ENCODE peak calls at places on chromosomes 13 and 19, in four cellular contexts. G is thoracic aorta, X is endodermal cell, T is BJ. B is an unnamed sample.

GRCh38 chr19:22620912-22621311 is 13.2 kb upstream of the ZNF492 start:
- DNase-seq in G (no peak), X (no peak), T (no peak), B (no peak)

GRCh38 chr13:112574476-112575294 is 13.3 kb downstream of the TUBGCP3 start:
- DNase-seq in G (no peak), X (no peak), T (no peak), B (no peak)

GRCh38 chr19:56983148-56983547 is 136.6 kb upstream of the USP29 start:
- DNase-seq in G (no peak), X (no peak), T (no peak), B (no peak)

GRCh38 chr13:71460179-71460578 is 406.8 kb downstream of the DACH1 start:
- DNase-seq in G (no peak), X (no peak), T (no peak), B (no peak)

GRCh38 chr13:73833331-73834070 is 300.7 kb downstream of the KLF12 start:
- DNase-seq in G (no peak), X (no peak), T (no peak), B (no peak)

GRCh38 chr13:30191491-30192100 is 115.8 kb downstream of the KATNAL1 start:
- DNase-seq in G (no peak), X (no peak), T (no peak), B (no peak)

GRCh38 chr13:33375421-33375820 is 89.9 kb upstream of the STARD13 start:
- DNase-seq in G (no peak), X (no peak), T (no peak), B (no peak)

GRCh38 chr19:12155324-12155723 is 1.2 kb downstream of the ZNF625 start:
- DNase-seq in G (no peak), X (no peak), T (no peak), B (no peak)

GRCh38 chr13:27997904-27998522 is 9.5 kb upstream of the URAD start:
- DNase-seq in G (no peak), X (peak), T (no peak), B (no peak)

GRCh38 chr13:95112883-95113282 is 188.4 kb downstream of the ABCC4 start:
- DNase-seq in G (no peak), X (no peak), T (no peak), B (no peak)

GRCh38 chr19:55545913-55546495 is 661 bp upstream of the SBK3 start:
- DNase-seq in G (no peak), X (no peak), T (no peak), B (no peak)

GRCh38 chr13:80083516-80084085 is 257.3 kb downstream of the SPRY2 start:
- DNase-seq in G (no peak), X (no peak), T (no peak), B (no peak)

GRCh38 chr13:110801044-110801443 is 87.5 kb downstream of the ING1 start:
- DNase-seq in G (no peak), X (peak), T (no peak), B (no peak)

GRCh38 chr13:104011505-104012270 is 945.5 kb upstream of the SLC10A2 start:
- DNase-seq in G (no peak), X (peak), T (no peak), B (no peak)

GRCh38 chr19:6164906-6165531 is 29.6 kb downstream of the ACSBG2 start:
- DNase-seq in G (no peak), X (no peak), T (no peak), B (no peak)

GRCh38 chr19:860481-861098 is 1.1 kb downstream of the CFD start:
- DNase-seq in G (no peak), X (peak), T (no peak), B (no peak)

GRCh38 chr19:50416815-50417137 is 2.0 kb upstream of the SPIB start:
- DNase-seq in G (no peak), X (no peak), T (no peak), B (no peak)

GRCh38 chr19:50418186-50419021 is at the start of gene SPIB:
- DNase-seq in G (no peak), X (no peak), T (no peak), B (no peak)

GRCh38 chr19:50417138-50417849 is 1.4 kb upstream of the SPIB start:
- DNase-seq in G (no peak), X (no peak), T (no peak), B (no peak)

GRCh38 chr19:50419022-50419579 is 363 bp downstream of the SPIB start:
- DNase-seq in G (no peak), X (no peak), T (no peak), B (no peak)

GRCh38 chr19:50417850-50418185 is 920 bp upstream of the SPIB start:
- DNase-seq in G (no peak), X (no peak), T (no peak), B (no peak)
- H3K4me3 ChIP-seq in G (no peak), X (no peak), T (no peak), B (no peak)

DNA sequence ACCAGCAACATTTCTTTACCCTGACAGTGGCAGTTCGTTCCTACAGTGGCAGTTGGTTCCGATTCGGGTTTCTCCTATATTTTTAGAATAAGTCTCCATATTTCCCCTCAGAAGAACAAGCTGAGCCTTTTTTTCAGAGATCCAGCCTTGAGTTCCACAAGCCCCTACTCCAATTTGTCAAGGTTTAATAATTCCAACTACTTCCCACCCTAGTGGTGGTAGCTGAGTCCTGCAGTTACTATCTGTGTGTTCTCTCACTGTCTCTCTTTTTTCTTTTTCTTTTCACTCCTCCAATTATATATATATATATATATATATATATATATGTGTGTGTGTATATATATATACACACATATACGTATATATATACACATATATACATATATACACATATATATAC is 1347.3 kb downstream of the PCDH9 start:
- DNase-seq in G (no peak), X (peak), T (no peak), B (no peak)
- TF ChIP-seq CTCF in G (peak), X (peak), T (no peak), B (no peak)

DNA sequence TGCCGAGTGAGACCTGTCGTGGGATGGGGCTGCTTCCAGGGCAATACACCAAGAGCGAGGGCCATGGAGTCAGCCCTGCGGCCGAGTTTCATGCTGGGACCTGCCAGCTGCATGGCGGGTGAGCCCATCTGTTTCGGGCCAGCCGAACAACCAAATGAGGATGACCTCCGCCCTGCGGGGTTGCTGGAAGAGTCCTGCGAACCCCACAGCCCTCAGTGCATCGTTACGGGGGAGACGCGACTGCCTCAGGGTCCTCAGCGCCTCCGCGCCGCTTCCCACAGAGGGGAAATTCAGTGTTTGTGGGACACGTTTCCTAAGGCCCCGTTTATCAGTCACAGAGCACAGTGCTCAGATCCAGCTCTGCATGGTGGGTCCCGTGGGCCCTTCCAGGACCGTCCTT is 22.0 kb downstream of the SLC15A1 start:
- DNase-seq in G (no peak), X (no peak), T (no peak), B (no peak)
- H3K4me3 ChIP-seq in G (no peak), X (no peak), T (no peak), B (no peak)

GRCh38 chr19:16795731-16796130 is 33.5 kb upstream of the SIN3B start:
- DNase-seq in G (no peak), X (no peak), T (no peak), B (no peak)
- TF ChIP-seq CTCF in G (no peak), X (no peak), T (no peak), B (no peak)

GRCh38 chr19:31346660-31347059 is 2.6 kb downstream of the TSHZ3 start:
- DNase-seq in G (no peak), X (no peak), T (no peak), B (no peak)
- H3K4me3 ChIP-seq in G (no peak), X (no peak), T (no peak), B (no peak)

GRCh38 chr19:40585241-40585640 is 8.6 kb downstream of the SHKBP1 start:
- DNase-seq in G (no peak), X (no peak), T (no peak), B (no peak)

GRCh38 chr19:40585677-40586422 is 9.2 kb downstream of the SHKBP1 start:
- DNase-seq in G (no peak), X (no peak), T (no peak), B (no peak)

GRCh38 chr19:40583283-40583682 is 6.6 kb downstream of the SHKBP1 start:
- DNase-seq in G (no peak), X (no peak), T (no peak), B (no peak)

GRCh38 chr19:40582467-40582866 is 5.8 kb downstream of the SHKBP1 start:
- DNase-seq in G (no peak), X (no peak), T (no peak), B (no peak)

GRCh38 chr19:40584007-40584406 is 7.3 kb downstream of the SHKBP1 start:
- DNase-seq in G (no peak), X (no peak), T (no peak), B (no peak)
- TF ChIP-seq CTCF in G (no peak), X (peak), T (peak), B (no peak)

GRCh38 chr19:4597278-4597974 is 37.9 kb upstream of the SEMA6B start:
- DNase-seq in G (no peak), X (no peak), T (no peak), B (no peak)
- H3K4me3 ChIP-seq in G (no peak), X (no peak), T (peak), B (peak)

GRCh38 chr19:39409207-39409885 is 2.7 kb downstream of the ZFP36 start:
- DNase-seq in G (peak), X (peak), T (no peak), B (no peak)

GRCh38 chr19:39411006-39411831 is 1.2 kb upstream of the PLEKHG2 start:
- DNase-seq in G (no peak), X (peak), T (no peak), B (no peak)

GRCh38 chr19:39408392-39409206 is 2.0 kb downstream of the ZFP36 start:
- DNase-seq in G (no peak), X (peak), T (no peak), B (no peak)

GRCh38 chr19:39410620-39411005 is 1.9 kb upstream of the PLEKHG2 start:
- DNase-seq in G (no peak), X (no peak), T (no peak), B (no peak)

DNA sequence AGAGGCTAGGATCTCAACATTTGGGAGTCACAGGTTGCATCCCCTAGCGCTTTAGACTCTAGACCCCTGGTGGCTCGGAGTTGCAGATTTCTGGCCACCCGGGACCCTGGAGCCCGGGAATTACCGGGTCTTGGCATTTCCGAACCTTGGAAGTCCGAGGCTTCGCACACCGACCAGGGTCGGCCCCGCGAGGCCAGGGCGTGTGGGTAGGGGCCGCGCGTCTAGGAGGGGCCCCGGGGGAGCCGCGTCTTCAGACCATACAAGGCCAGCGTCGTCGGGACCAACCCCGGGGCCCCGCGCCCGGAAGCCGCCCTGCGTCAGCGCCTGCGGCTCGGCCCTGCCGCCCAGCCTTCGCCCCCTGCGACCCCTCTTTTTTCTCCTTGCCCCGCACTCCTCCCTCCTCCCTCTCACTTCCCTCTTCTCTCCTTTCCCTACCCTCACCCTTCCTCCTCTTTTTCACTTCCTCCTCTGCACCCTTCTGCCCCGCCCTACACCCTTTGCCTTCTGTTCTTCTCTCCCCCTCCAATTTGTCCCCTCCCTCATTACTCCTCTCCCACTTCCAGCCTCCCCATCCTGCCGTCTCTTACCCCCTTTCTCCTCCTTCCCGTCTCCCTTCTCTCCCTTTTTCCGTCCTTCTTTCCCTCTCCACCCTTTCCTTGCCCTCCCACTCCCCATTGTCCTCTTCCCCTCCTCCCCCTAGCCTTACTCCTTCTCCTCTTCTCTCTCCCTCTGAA is 2.4 kb upstream of the PLEKHG2 start:
- DNase-seq in G (no peak), X (no peak), T (no peak), B (no peak)
- TF ChIP-seq CTCF in G (no peak), X (peak), T (peak), B (no peak)